ENCODE peak calls at places on chromosomes 6 and 20, in six cellular contexts. One of them, this sample, is unnamed.

GRCh38 chr6:106309766-106310373 is 15.7 kb downstream of the ATG5 start:
- DNase-seq in PC-3: peak
- DNase-seq in pancreas: no peak
- DNase-seq in body of pancreas: no peak
- DNase-seq in B cell: no peak
- DNase-seq in fibroblast of the aortic adventitia: peak
- DNase-seq in this sample: no peak

GRCh38 chr6:64505312-64505711 is 869.7 kb downstream of the PHF3 start:
- DNase-seq in PC-3: peak
- DNase-seq in pancreas: no peak
- DNase-seq in body of pancreas: no peak
- DNase-seq in B cell: no peak
- DNase-seq in fibroblast of the aortic adventitia: no peak
- DNase-seq in this sample: no peak

GRCh38 chr20:24095303-24095702 is 106.7 kb upstream of the GGTLC1 start:
- DNase-seq in PC-3: no peak
- DNase-seq in pancreas: no peak
- DNase-seq in body of pancreas: no peak
- DNase-seq in B cell: no peak
- DNase-seq in fibroblast of the aortic adventitia: no peak
- DNase-seq in this sample: no peak

GRCh38 chr6:116616757-116617093 is 446 bp downstream of the RSPH4A start:
- DNase-seq in PC-3: no peak
- DNase-seq in pancreas: no peak
- DNase-seq in body of pancreas: peak
- DNase-seq in B cell: peak
- DNase-seq in fibroblast of the aortic adventitia: no peak
- DNase-seq in this sample: no peak

GRCh38 chr6:160992323-160993314 is 1.1 kb downstream of the MAP3K4 start:
- DNase-seq in PC-3: peak
- DNase-seq in pancreas: peak
- DNase-seq in body of pancreas: peak
- DNase-seq in B cell: peak
- DNase-seq in fibroblast of the aortic adventitia: peak
- DNase-seq in this sample: peak

GRCh38 chr6:139325686-139326085 is 33.9 kb upstream of the TXLNB start:
- DNase-seq in PC-3: no peak
- DNase-seq in pancreas: no peak
- DNase-seq in body of pancreas: no peak
- DNase-seq in B cell: peak
- DNase-seq in fibroblast of the aortic adventitia: no peak
- DNase-seq in this sample: no peak

GRCh38 chr6:2038096-2038495 is 207.3 kb downstream of the GMDS start:
- DNase-seq in PC-3: no peak
- DNase-seq in pancreas: no peak
- DNase-seq in body of pancreas: no peak
- DNase-seq in B cell: no peak
- DNase-seq in fibroblast of the aortic adventitia: peak
- DNase-seq in this sample: no peak

GRCh38 chr6:148577687-148578488 is 168.9 kb upstream of the UST start:
- DNase-seq in PC-3: peak
- DNase-seq in pancreas: peak
- DNase-seq in body of pancreas: peak
- DNase-seq in B cell: peak
- DNase-seq in fibroblast of the aortic adventitia: peak
- DNase-seq in this sample: peak

GRCh38 chr20:17610566-17611289 is 40.9 kb downstream of the DSTN start:
- DNase-seq in PC-3: no peak
- DNase-seq in pancreas: no peak
- DNase-seq in body of pancreas: peak
- DNase-seq in B cell: peak
- DNase-seq in fibroblast of the aortic adventitia: no peak
- DNase-seq in this sample: no peak

GRCh38 chr6:18126116-18126515 is 3.6 kb upstream of the NHLRC1 start:
- DNase-seq in PC-3: no peak
- DNase-seq in pancreas: no peak
- DNase-seq in body of pancreas: no peak
- DNase-seq in B cell: no peak
- DNase-seq in fibroblast of the aortic adventitia: peak
- DNase-seq in this sample: no peak

GRCh38 chr6:48641544-48641943 is 530.5 kb upstream of the PTCHD4 start:
- DNase-seq in PC-3: peak
- DNase-seq in pancreas: no peak
- DNase-seq in body of pancreas: no peak
- DNase-seq in B cell: no peak
- DNase-seq in fibroblast of the aortic adventitia: peak
- DNase-seq in this sample: no peak

GRCh38 chr6:15132854-15133670 is 112.8 kb upstream of the JARID2 start:
- DNase-seq in PC-3: peak
- DNase-seq in pancreas: no peak
- DNase-seq in body of pancreas: no peak
- DNase-seq in B cell: no peak
- DNase-seq in fibroblast of the aortic adventitia: peak
- DNase-seq in this sample: no peak

GRCh38 chr6:166420351-166420750 is 37.6 kb upstream of the MPC1 start:
- DNase-seq in PC-3: peak
- DNase-seq in pancreas: no peak
- DNase-seq in body of pancreas: no peak
- DNase-seq in B cell: no peak
- DNase-seq in fibroblast of the aortic adventitia: peak
- DNase-seq in this sample: no peak

GRCh38 chr6:126380072-126380583 is 40.2 kb downstream of the CENPW start:
- DNase-seq in PC-3: no peak
- DNase-seq in pancreas: no peak
- DNase-seq in body of pancreas: no peak
- DNase-seq in B cell: no peak
- DNase-seq in fibroblast of the aortic adventitia: peak
- DNase-seq in this sample: no peak

GRCh38 chr6:20922743-20923142 is 388.5 kb downstream of the CDKAL1 start:
- DNase-seq in PC-3: peak
- DNase-seq in pancreas: no peak
- DNase-seq in body of pancreas: no peak
- DNase-seq in B cell: no peak
- DNase-seq in fibroblast of the aortic adventitia: no peak
- DNase-seq in this sample: no peak

GRCh38 chr6:96246563-96246962 is 230.8 kb downstream of the FUT9 start:
- DNase-seq in PC-3: no peak
- DNase-seq in pancreas: no peak
- DNase-seq in body of pancreas: no peak
- DNase-seq in B cell: no peak
- DNase-seq in fibroblast of the aortic adventitia: no peak
- DNase-seq in this sample: no peak

GRCh38 chr6:83514877-83515466 is 2.6 kb downstream of the PRSS35 start:
- DNase-seq in PC-3: peak
- DNase-seq in pancreas: peak
- DNase-seq in body of pancreas: peak
- DNase-seq in B cell: peak
- DNase-seq in fibroblast of the aortic adventitia: peak
- DNase-seq in this sample: no peak

GRCh38 chr6:83517500-83517899 is 5.2 kb downstream of the PRSS35 start:
- DNase-seq in PC-3: peak
- DNase-seq in pancreas: no peak
- DNase-seq in body of pancreas: no peak
- DNase-seq in B cell: no peak
- DNase-seq in fibroblast of the aortic adventitia: no peak
- DNase-seq in this sample: no peak

DNA sequence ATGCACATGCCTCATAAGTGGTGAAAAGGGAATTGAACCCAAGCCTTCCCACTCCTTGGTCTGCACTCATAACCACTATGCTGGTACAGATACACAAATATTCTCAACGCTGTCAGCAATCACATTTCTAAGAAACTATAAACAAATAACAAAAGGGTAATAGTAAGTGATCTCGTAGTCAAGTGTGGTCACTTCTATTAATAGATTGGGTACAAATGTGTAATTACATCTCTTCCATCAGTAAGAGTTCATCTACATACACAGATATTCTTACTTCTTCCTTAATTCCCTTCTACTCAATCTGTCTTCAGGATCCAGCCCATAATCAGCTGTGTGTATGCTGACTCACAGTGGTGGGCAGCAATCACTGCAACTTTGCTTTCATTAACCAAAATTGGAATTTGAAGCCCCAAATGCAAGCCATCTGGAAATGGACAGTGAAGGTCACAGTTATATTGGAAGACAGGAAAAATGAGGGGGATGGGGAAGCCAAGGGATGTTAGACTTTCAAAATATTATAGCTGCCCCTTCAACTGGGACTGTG is 6.7 kb downstream of the PRSS35 start:
- DNase-seq in PC-3: peak
- DNase-seq in pancreas: no peak
- DNase-seq in body of pancreas: no peak
- DNase-seq in B cell: no peak
- DNase-seq in fibroblast of the aortic adventitia: peak
- DNase-seq in this sample: no peak
- TF ChIP-seq CTCF in PC-3: peak
- TF ChIP-seq CTCF in pancreas: no peak
- TF ChIP-seq CTCF in body of pancreas: no peak
- TF ChIP-seq CTCF in B cell: no peak
- TF ChIP-seq CTCF in fibroblast of the aortic adventitia: peak
- TF ChIP-seq CTCF in this sample: peak

GRCh38 chr20:46400828-46401477 is 5.5 kb downstream of the ELMO2 start:
- DNase-seq in PC-3: peak
- DNase-seq in pancreas: no peak
- DNase-seq in body of pancreas: no peak
- DNase-seq in B cell: no peak
- DNase-seq in fibroblast of the aortic adventitia: peak
- DNase-seq in this sample: no peak

GRCh38 chr20:46399401-46399800 is 7.0 kb downstream of the ELMO2 start:
- DNase-seq in PC-3: peak
- DNase-seq in pancreas: no peak
- DNase-seq in body of pancreas: no peak
- DNase-seq in B cell: no peak
- DNase-seq in fibroblast of the aortic adventitia: no peak
- DNase-seq in this sample: no peak

GRCh38 chr20:46398963-46399362 is 7.5 kb downstream of the ELMO2 start:
- DNase-seq in PC-3: no peak
- DNase-seq in pancreas: no peak
- DNase-seq in body of pancreas: no peak
- DNase-seq in B cell: no peak
- DNase-seq in fibroblast of the aortic adventitia: no peak
- DNase-seq in this sample: no peak

GRCh38 chr20:46401478-46401860 is 4.9 kb downstream of the ELMO2 start:
- DNase-seq in PC-3: no peak
- DNase-seq in pancreas: peak
- DNase-seq in body of pancreas: no peak
- DNase-seq in B cell: no peak
- DNase-seq in fibroblast of the aortic adventitia: no peak
- DNase-seq in this sample: no peak

DNA sequence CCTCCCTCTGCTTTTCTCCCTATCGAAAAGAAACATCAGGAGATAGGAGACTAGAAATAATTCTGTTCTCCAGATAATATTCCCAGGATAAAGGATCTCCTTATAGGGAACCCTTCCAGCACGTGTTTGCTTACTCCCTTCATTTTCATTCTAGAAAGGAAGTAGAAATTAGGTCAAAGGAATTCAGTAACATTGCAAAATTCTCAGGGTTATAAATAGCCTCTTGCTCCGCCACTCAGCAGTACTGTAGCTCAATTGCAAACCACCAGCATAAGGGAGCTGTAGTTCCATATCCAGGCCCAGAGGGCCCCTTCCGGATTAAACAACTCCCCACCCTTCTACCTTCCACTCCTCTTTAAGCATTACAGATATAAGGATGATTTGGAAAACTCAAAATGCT is 6.2 kb downstream of the ELMO2 start:
- DNase-seq in PC-3: no peak
- DNase-seq in pancreas: no peak
- DNase-seq in body of pancreas: no peak
- DNase-seq in B cell: no peak
- DNase-seq in fibroblast of the aortic adventitia: peak
- DNase-seq in this sample: no peak
- TF ChIP-seq CTCF in PC-3: no peak
- TF ChIP-seq CTCF in pancreas: no peak
- TF ChIP-seq CTCF in body of pancreas: no peak
- TF ChIP-seq CTCF in B cell: no peak
- TF ChIP-seq CTCF in fibroblast of the aortic adventitia: peak
- TF ChIP-seq CTCF in this sample: no peak

GRCh38 chr6:33797635-33798342 is 6.0 kb downstream of the MLN start:
- DNase-seq in PC-3: no peak
- DNase-seq in pancreas: no peak
- DNase-seq in body of pancreas: no peak
- DNase-seq in B cell: no peak
- DNase-seq in fibroblast of the aortic adventitia: no peak
- DNase-seq in this sample: no peak

GRCh38 chr6:33792990-33793389 is 4.1 kb upstream of the LEMD2 start:
- DNase-seq in PC-3: no peak
- DNase-seq in pancreas: no peak
- DNase-seq in body of pancreas: no peak
- DNase-seq in B cell: no peak
- DNase-seq in fibroblast of the aortic adventitia: no peak
- DNase-seq in this sample: no peak

GRCh38 chr6:33798343-33798848 is 5.4 kb downstream of the MLN start:
- DNase-seq in PC-3: no peak
- DNase-seq in pancreas: no peak
- DNase-seq in body of pancreas: no peak
- DNase-seq in B cell: no peak
- DNase-seq in fibroblast of the aortic adventitia: no peak
- DNase-seq in this sample: no peak

GRCh38 chr6:33790910-33791309 is 2.0 kb upstream of the LEMD2 start:
- DNase-seq in PC-3: no peak
- DNase-seq in pancreas: no peak
- DNase-seq in body of pancreas: no peak
- DNase-seq in B cell: no peak
- DNase-seq in fibroblast of the aortic adventitia: no peak
- DNase-seq in this sample: no peak

GRCh38 chr6:33794910-33795615 is 6.1 kb upstream of the LEMD2 start:
- DNase-seq in PC-3: no peak
- DNase-seq in pancreas: no peak
- DNase-seq in body of pancreas: no peak
- DNase-seq in B cell: no peak
- DNase-seq in fibroblast of the aortic adventitia: no peak
- DNase-seq in this sample: no peak
- TF ChIP-seq CTCF in PC-3: no peak
- TF ChIP-seq CTCF in pancreas: no peak
- TF ChIP-seq CTCF in body of pancreas: no peak
- TF ChIP-seq CTCF in B cell: no peak
- TF ChIP-seq CTCF in fibroblast of the aortic adventitia: no peak
- TF ChIP-seq CTCF in this sample: no peak

GRCh38 chr6:164107297-164107995 is 692.9 kb downstream of the QKI start:
- DNase-seq in PC-3: no peak
- DNase-seq in pancreas: no peak
- DNase-seq in body of pancreas: no peak
- DNase-seq in B cell: no peak
- DNase-seq in fibroblast of the aortic adventitia: peak
- DNase-seq in this sample: no peak

GRCh38 chr6:164108869-164109769 is 694.6 kb downstream of the QKI start:
- DNase-seq in PC-3: peak
- DNase-seq in pancreas: peak
- DNase-seq in body of pancreas: no peak
- DNase-seq in B cell: no peak
- DNase-seq in fibroblast of the aortic adventitia: no peak
- DNase-seq in this sample: no peak

GRCh38 chr6:164106345-164106769 is 691.8 kb downstream of the QKI start:
- DNase-seq in PC-3: peak
- DNase-seq in pancreas: no peak
- DNase-seq in body of pancreas: no peak
- DNase-seq in B cell: no peak
- DNase-seq in fibroblast of the aortic adventitia: peak
- DNase-seq in this sample: peak

GRCh38 chr6:164108092-164108491 is 693.6 kb downstream of the QKI start:
- DNase-seq in PC-3: no peak
- DNase-seq in pancreas: no peak
- DNase-seq in body of pancreas: no peak
- DNase-seq in B cell: no peak
- DNase-seq in fibroblast of the aortic adventitia: no peak
- DNase-seq in this sample: no peak

GRCh38 chr6:164109770-164110140 is 695.2 kb downstream of the QKI start:
- DNase-seq in PC-3: no peak
- DNase-seq in pancreas: no peak
- DNase-seq in body of pancreas: peak
- DNase-seq in B cell: no peak
- DNase-seq in fibroblast of the aortic adventitia: no peak
- DNase-seq in this sample: no peak
- TF ChIP-seq CTCF in PC-3: peak
- TF ChIP-seq CTCF in pancreas: no peak
- TF ChIP-seq CTCF in body of pancreas: peak
- TF ChIP-seq CTCF in B cell: no peak
- TF ChIP-seq CTCF in fibroblast of the aortic adventitia: peak
- TF ChIP-seq CTCF in this sample: peak